ENCODE peak calls at places on chromosomes 13 and 19, in ten cellular contexts. A, H, Q, X, Z, Y, C, N, P and W are unnamed samples. For H3K9me3, the result is how much of the 10 kb centered on the place peaks cover.

GRCh38 chr13:51590966-51591627 is 6.8 kb downstream of the WDFY2 start:
- DNase-seq in C (no peak), Q (peak), H (no peak), A (no peak), N (no peak), P (peak), Z (no peak), X (peak), Y (no peak), W (no peak)

GRCh38 chr13:35891973-35892441 is 239.2 kb downstream of the DCLK1 start:
- DNase-seq in Y (no peak), A (no peak), Z (no peak), Q (no peak), N (no peak), H (no peak), P (no peak), C (no peak), X (peak), W (no peak)

GRCh38 chr19:45468803-45469131 is 971 bp downstream of the FOSB start:
- DNase-seq in Z (no peak), C (no peak), A (no peak), P (no peak), H (no peak), Y (no peak), Q (no peak), X (no peak), N (no peak), W (no peak)

GRCh38 chr19:47704024-47704423 is 9.2 kb upstream of the EHD2 start:
- DNase-seq in H (no peak), N (no peak), C (no peak), Q (no peak), A (no peak), X (peak), Y (no peak), Z (no peak), P (no peak), W (no peak)

GRCh38 chr13:79749556-79749955 is 268.6 kb downstream of the NDFIP2 start:
- DNase-seq in C (no peak), Z (no peak), Q (no peak), H (no peak), N (no peak), A (no peak), P (no peak), Y (no peak), X (no peak), W (no peak)

GRCh38 chr13:42649761-42650289 is 75.9 kb downstream of the TNFSF11 start:
- DNase-seq in C (no peak), Q (no peak), P (no peak), H (no peak), N (no peak), A (no peak), Y (no peak), Z (no peak), X (no peak), W (no peak)

GRCh38 chr19:43622070-43622469 is 2.6 kb upstream of the ZNF428 start:
- DNase-seq in H (no peak), X (no peak), A (no peak), C (no peak), P (no peak), N (no peak), Y (no peak), Q (no peak), Z (no peak), W (no peak)

GRCh38 chr13:75411924-75412537 is 69.9 kb downstream of the TBC1D4 start:
- DNase-seq in Y (no peak), Q (no peak), Z (no peak), N (no peak), A (no peak), X (no peak), C (no peak), H (no peak), P (no peak), W (no peak)

GRCh38 chr19:11767633-11768133 is 883 bp downstream of the ZNF441 start:
- DNase-seq in Q (peak), N (peak), X (peak), P (peak), C (peak), A (peak), Y (peak), Z (no peak), H (peak), W (peak)

GRCh38 chr19:3131168-3131567 is 4.7 kb upstream of the GNA15 start:
- DNase-seq in X (no peak), A (no peak), N (no peak), Q (no peak), P (no peak), C (no peak), H (no peak), Z (no peak), Y (no peak), W (no peak)

GRCh38 chr13:71621152-71622124 is 245.6 kb downstream of the DACH1 start:
- DNase-seq in Q (no peak), A (no peak), Y (no peak), H (no peak), N (no peak), Z (no peak), C (no peak), X (no peak), P (no peak), W (no peak)

GRCh38 chr13:50244913-50245574 is 229.8 kb downstream of the KCNRG start:
- DNase-seq in Y (no peak), A (no peak), N (no peak), H (no peak), C (no peak), Z (peak), Q (no peak), P (no peak), X (peak), W (no peak)

GRCh38 chr19:1155352-1156304 is 18.4 kb downstream of the SBNO2 start:
- DNase-seq in Y (no peak), H (no peak), N (no peak), P (no peak), Q (no peak), A (no peak), Z (no peak), C (no peak), X (no peak), W (no peak)

GRCh38 chr13:110067355-110068175 is 239.4 kb downstream of the COL4A1 start:
- DNase-seq in Z (no peak), H (peak), A (no peak), Q (no peak), P (no peak), C (no peak), Y (no peak), N (no peak), X (no peak), W (no peak)

GRCh38 chr13:104196611-104197010 is 1130.4 kb upstream of the SLC10A2 start:
- DNase-seq in C (no peak), Z (no peak), A (no peak), N (no peak), P (no peak), Y (no peak), Q (no peak), X (no peak), H (no peak), W (no peak)

GRCh38 chr19:7191946-7192691 is 102.1 kb downstream of the INSR start:
- DNase-seq in X (no peak), Z (peak), N (peak), H (no peak), Y (no peak), A (no peak), P (no peak), C (no peak), Q (no peak), W (no peak)

GRCh38 chr13:110128546-110128945 is 178.4 kb downstream of the COL4A1 start:
- DNase-seq in X (no peak), N (no peak), Q (no peak), H (no peak), Y (no peak), Z (no peak), P (no peak), C (no peak), A (no peak), W (no peak)

GRCh38 chr19:2636897-2637683 is 65.4 kb downstream of the GNG7 start:
- DNase-seq in Y (peak), Q (peak), H (peak), P (peak), A (no peak), Z (peak), C (peak), X (peak), N (peak), W (peak)

GRCh38 chr13:94620286-94620896 is 18.7 kb downstream of the GPR180 start:
- DNase-seq in P (no peak), Q (peak), C (no peak), H (no peak), Y (peak), A (no peak), Z (no peak), N (peak), X (peak), W (no peak)

GRCh38 chr13:95535243-95535642 is 17.3 kb upstream of the CLDN10 start:
- DNase-seq in Q (no peak), Y (no peak), H (no peak), Z (no peak), P (no peak), C (no peak), X (peak), A (no peak), N (no peak), W (no peak)

GRCh38 chr13:85521586-85521985 is 277.6 kb downstream of the SLITRK6 start:
- DNase-seq in A (no peak), H (no peak), Z (no peak), X (no peak), Y (no peak), C (no peak), P (no peak), N (no peak), Q (no peak), W (no peak)

GRCh38 chr19:51365211-51366049 is 758 bp downstream of the ETFB start:
- DNase-seq in P (peak), Y (no peak), C (peak), X (peak), N (no peak), Z (no peak), H (no peak), Q (peak), A (no peak), W (peak)

GRCh38 chr19:21482863-21483276 is 22.5 kb upstream of the ZNF429 start:
- DNase-seq in C (peak), A (peak), X (no peak), N (peak), H (peak), Y (peak), P (peak), Z (peak), Q (peak), W (peak)

GRCh38 chr13:97249797-97250495 is 27.8 kb downstream of the MBNL2 start:
- DNase-seq in C (no peak), X (no peak), Y (no peak), H (no peak), N (no peak), Z (no peak), A (no peak), P (no peak), Q (no peak), W (no peak)

GRCh38 chr19:32661318-32661717 is 13.7 kb downstream of the ANKRD27 start:
- DNase-seq in N (no peak), Y (no peak), Z (no peak), Q (no peak), C (no peak), H (no peak), A (no peak), X (no peak), P (no peak), W (no peak)

GRCh38 chr19:33217881-33218280 is 7.8 kb downstream of the SLC7A10 start:
- DNase-seq in X (no peak), P (no peak), N (no peak), Z (no peak), Q (no peak), H (no peak), A (no peak), Y (peak), C (no peak), W (no peak)

GRCh38 chr13:112889351-112890290 is 79.4 kb upstream of the MCF2L start:
- DNase-seq in P (no peak), Y (no peak), H (no peak), Z (no peak), Q (no peak), X (no peak), C (no peak), N (no peak), A (no peak), W (no peak)

GRCh38 chr13:35914662-35915061 is 216.5 kb downstream of the DCLK1 start:
- DNase-seq in H (no peak), P (no peak), N (no peak), Y (no peak), Q (no peak), A (no peak), X (no peak), C (no peak), Z (no peak), W (no peak)

GRCh38 chr13:106383791-106384190 is 151.7 kb downstream of the EFNB2 start:
- DNase-seq in N (no peak), C (no peak), P (no peak), Y (no peak), Z (no peak), Q (no peak), X (no peak), H (no peak), A (no peak), W (no peak)

GRCh38 chr19:18419195-18419698 is at the start of gene SSBP4:
- DNase-seq in H (peak), P (peak), Z (peak), X (peak), Y (peak), N (peak), C (peak), Q (peak), A (peak), W (peak)

GRCh38 chr13:30408319-30409101 is 13.8 kb upstream of the UBE2L5 start:
- DNase-seq in C (peak), Y (peak), X (peak), A (peak), N (peak), P (peak), Z (peak), H (peak), Q (peak), W (peak)

GRCh38 chr13:50444726-50445125 is 398.8 kb downstream of the DLEU7 start:
- DNase-seq in Y (no peak), H (no peak), P (no peak), N (no peak), A (no peak), C (no peak), X (no peak), Q (no peak), Z (no peak), W (no peak)

GRCh38 chr19:15779756-15780476 is 7.5 kb upstream of the OR10H5 start:
- DNase-seq in X (no peak), Y (no peak), P (peak), Q (peak), C (peak), Z (no peak), N (no peak), H (peak), A (peak), W (peak)

GRCh38 chr13:76973920-76974617 is 17.8 kb upstream of the CLN5 start:
- DNase-seq in N (no peak), Z (no peak), X (no peak), P (no peak), Q (no peak), C (no peak), Y (no peak), A (no peak), H (no peak), W (no peak)

GRCh38 chr13:107730835-107731234 is 484.5 kb downstream of the LIG4 start:
- DNase-seq in Q (no peak), C (no peak), P (no peak), A (no peak), Y (no peak), Z (no peak), X (peak), N (no peak), H (no peak), W (no peak)

GRCh38 chr19:39845621-39846175 is 481 bp downstream of the FBL start:
- DNase-seq in Y (peak), N (no peak), Q (no peak), Z (no peak), C (no peak), X (no peak), P (no peak), A (no peak), H (no peak), W (no peak)

GRCh38 chr13:79458436-79458835 is 22.5 kb upstream of the NDFIP2 start:
- DNase-seq in X (no peak), P (no peak), A (no peak), H (no peak), Q (no peak), N (no peak), Y (no peak), C (no peak), Z (no peak), W (no peak)

GRCh38 chr19:21202865-21203494 is 61.1 kb downstream of the ZNF431 start:
- DNase-seq in A (no peak), Q (peak), Z (no peak), H (no peak), N (peak), Y (peak), C (no peak), P (peak), X (peak), W (no peak)

DNA sequence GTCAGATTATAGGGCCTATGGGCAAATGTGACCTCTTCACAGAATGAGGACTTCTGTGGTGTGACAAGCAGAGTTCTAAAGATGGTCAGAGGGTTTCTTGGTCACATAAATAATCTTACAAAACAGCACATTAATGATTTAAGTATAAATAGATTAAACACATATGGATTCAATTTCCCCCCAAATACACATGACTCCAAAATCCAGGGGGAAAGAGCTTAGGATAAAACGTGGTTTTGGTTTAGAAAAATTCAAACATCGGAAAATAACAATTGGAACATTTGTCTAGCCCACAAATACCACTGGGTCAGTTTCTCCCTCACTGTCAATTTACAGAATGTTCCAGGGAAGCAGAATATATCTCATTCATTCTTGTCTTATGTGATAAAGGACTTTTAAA is 283.1 kb downstream of the COG6 start:
- DNase-seq in A (no peak), X (no peak), Y (no peak), H (no peak), N (no peak), Z (no peak), Q (no peak), C (no peak), P (no peak), W (no peak)
- H3K4me3 ChIP-seq in A (no peak), X (no peak), Y (no peak), H (no peak), N (no peak), Z (no peak), Q (no peak), C (no peak), P (no peak), W (no peak)

GRCh38 chr13:33123066-33123940 is 107.1 kb downstream of the KL start:
- DNase-seq in Y (no peak), Z (no peak), A (peak), P (peak), X (peak), Q (peak), C (no peak), N (no peak), H (peak), W (peak)
- H3K27ac ChIP-seq in Y (no peak), Z (no peak), A (no peak), P (peak), X (peak), Q (peak), C (no peak), N (no peak), H (peak), W (peak)

GRCh38 chr19:31018951-31019350 is 330.3 kb downstream of the TSHZ3 start:
- DNase-seq in X (no peak), P (no peak), H (no peak), Y (no peak), Z (no peak), C (no peak), N (no peak), Q (no peak), A (no peak), W (no peak)

GRCh38 chr19:31015778-31016177 is 333.5 kb downstream of the TSHZ3 start:
- DNase-seq in Z (no peak), C (no peak), X (no peak), N (no peak), Y (no peak), A (no peak), H (no peak), P (no peak), Q (no peak), W (no peak)

GRCh38 chr19:31014668-31015067 is 334.6 kb downstream of the TSHZ3 start:
- DNase-seq in P (no peak), C (no peak), H (no peak), X (no peak), Z (no peak), N (no peak), Y (no peak), Q (no peak), A (no peak), W (no peak)

GRCh38 chr19:31013391-31013975 is 335.8 kb downstream of the TSHZ3 start:
- DNase-seq in Z (no peak), C (no peak), Q (no peak), N (no peak), X (no peak), A (no peak), Y (no peak), P (peak), H (no peak), W (no peak)
- H3K9me3 ChIP-seq in Z (under half), C (under half), Q (under half), N (under half), X (under half), A (under half), Y (under half), P (under half), H (under half), W (under half)

GRCh38 chr19:17216058-17216670 is 1.0 kb downstream of the USE1 start:
- DNase-seq in Z (no peak), C (no peak), Q (no peak), Y (no peak), H (no peak), A (no peak), X (no peak), P (no peak), N (no peak), W (no peak)
- H3K4me3 ChIP-seq in Z (peak), C (peak), Q (no peak), Y (peak), H (peak), A (peak), X (peak), P (peak), N (peak), W (no peak)

GRCh38 chr19:10206226-10206873 is 11.6 kb upstream of the DNMT1 start:
- DNase-seq in P (no peak), A (no peak), Y (no peak), Q (peak), X (peak), N (no peak), Z (no peak), C (no peak), H (no peak), W (no peak)
- H3K27ac ChIP-seq in P (no peak), A (no peak), Y (no peak), Q (no peak), X (peak), N (no peak), Z (no peak), C (no peak), H (no peak), W (no peak)

GRCh38 chr19:56868446-56868845 is 27.9 kb upstream of the PEG3 start:
- DNase-seq in Q (no peak), H (no peak), Z (no peak), X (no peak), P (no peak), C (no peak), N (no peak), A (no peak), Y (no peak), W (no peak)

GRCh38 chr19:56866563-56866962 is 26.0 kb upstream of the PEG3 start:
- DNase-seq in Q (peak), H (no peak), N (no peak), Z (no peak), Y (no peak), P (no peak), X (no peak), A (no peak), C (no peak), W (no peak)

GRCh38 chr19:56873493-56873892 is 33.0 kb upstream of the PEG3 start:
- DNase-seq in P (no peak), X (no peak), Y (no peak), N (no peak), Z (no peak), A (no peak), H (no peak), C (no peak), Q (peak), W (no peak)

GRCh38 chr19:56874530-56874929 is 34.0 kb upstream of the PEG3 start:
- DNase-seq in C (no peak), Q (no peak), N (no peak), X (no peak), H (no peak), Y (no peak), P (no peak), Z (no peak), A (no peak), W (no peak)

GRCh38 chr19:56869886-56870285 is 29.4 kb upstream of the PEG3 start:
- DNase-seq in N (no peak), Y (no peak), X (no peak), C (no peak), H (no peak), Q (no peak), P (no peak), A (no peak), Z (no peak), W (no peak)
- H3K9me3 ChIP-seq in N (under half), Y (under half), X (under half), C (under half), H (under half), Q (under half), P (under half), A (under half), Z (half or more), W (under half)

GRCh38 chr13:27006519-27007161 is 165.0 kb downstream of the USP12 start:
- DNase-seq in H (no peak), Q (no peak), X (peak), Y (peak), N (no peak), A (no peak), C (no peak), Z (no peak), P (no peak), W (no peak)
- H3K4me3 ChIP-seq in H (peak), Q (no peak), X (no peak), Y (peak), N (no peak), A (peak), C (peak), Z (no peak), P (peak), W (peak)